ENCODE peak calls at places on chromosomes 12 and 14, in seven cellular contexts. One of them, this sample, is unnamed.

GRCh38 chr12:107435520-107435919 is 250.1 kb upstream of the PWP1 start:
- DNase-seq in H1: no peak
- DNase-seq in mesenchymal stem cell: no peak
- DNase-seq in IMR-90: no peak
- DNase-seq in trophoblast cell: no peak
- DNase-seq in mesendoderm: no peak
- DNase-seq in H9: no peak
- DNase-seq in this sample: no peak

GRCh38 chr12:119319638-119320037 is 14.9 kb upstream of the CCDC60 start:
- DNase-seq in H1: no peak
- DNase-seq in mesenchymal stem cell: no peak
- DNase-seq in IMR-90: no peak
- DNase-seq in trophoblast cell: no peak
- DNase-seq in mesendoderm: no peak
- DNase-seq in H9: no peak
- DNase-seq in this sample: no peak

GRCh38 chr14:89292579-89293348 is 124.3 kb downstream of the FOXN3 start:
- DNase-seq in H1: no peak
- DNase-seq in mesenchymal stem cell: no peak
- DNase-seq in IMR-90: no peak
- DNase-seq in trophoblast cell: no peak
- DNase-seq in mesendoderm: peak
- DNase-seq in H9: no peak
- DNase-seq in this sample: no peak

GRCh38 chr12:44847888-44848770 is 28.0 kb downstream of the NELL2 start:
- DNase-seq in H1: no peak
- DNase-seq in mesenchymal stem cell: no peak
- DNase-seq in IMR-90: no peak
- DNase-seq in trophoblast cell: no peak
- DNase-seq in mesendoderm: no peak
- DNase-seq in H9: no peak
- DNase-seq in this sample: no peak

GRCh38 chr12:50081096-50081808 is 3.9 kb upstream of the SMARCD1 start:
- DNase-seq in H1: no peak
- DNase-seq in mesenchymal stem cell: no peak
- DNase-seq in IMR-90: no peak
- DNase-seq in trophoblast cell: no peak
- DNase-seq in mesendoderm: peak
- DNase-seq in H9: peak
- DNase-seq in this sample: no peak

GRCh38 chr14:36662543-36663403 is 1.1 kb downstream of the PAX9 start:
- DNase-seq in H1: no peak
- DNase-seq in mesenchymal stem cell: peak
- DNase-seq in IMR-90: no peak
- DNase-seq in trophoblast cell: no peak
- DNase-seq in mesendoderm: peak
- DNase-seq in H9: peak
- DNase-seq in this sample: no peak

GRCh38 chr12:55670213-55670730 is 33.6 kb downstream of the OR10P1 start:
- DNase-seq in H1: no peak
- DNase-seq in mesenchymal stem cell: no peak
- DNase-seq in IMR-90: no peak
- DNase-seq in trophoblast cell: no peak
- DNase-seq in mesendoderm: no peak
- DNase-seq in H9: peak
- DNase-seq in this sample: no peak

GRCh38 chr14:35215110-35215872 is 76.9 kb upstream of the PSMA6 start:
- DNase-seq in H1: no peak
- DNase-seq in mesenchymal stem cell: peak
- DNase-seq in IMR-90: peak
- DNase-seq in trophoblast cell: peak
- DNase-seq in mesendoderm: peak
- DNase-seq in H9: no peak
- DNase-seq in this sample: peak

GRCh38 chr14:51004352-51004800 is 60.1 kb upstream of the PYGL start:
- DNase-seq in H1: no peak
- DNase-seq in mesenchymal stem cell: no peak
- DNase-seq in IMR-90: no peak
- DNase-seq in trophoblast cell: no peak
- DNase-seq in mesendoderm: no peak
- DNase-seq in H9: no peak
- DNase-seq in this sample: no peak

GRCh38 chr12:53958128-53958527 is 3.4 kb downstream of the HOXC12 start:
- DNase-seq in H1: no peak
- DNase-seq in mesenchymal stem cell: no peak
- DNase-seq in IMR-90: no peak
- DNase-seq in trophoblast cell: no peak
- DNase-seq in mesendoderm: no peak
- DNase-seq in H9: no peak
- DNase-seq in this sample: no peak

GRCh38 chr14:52694761-52695480 is 437 bp downstream of the ERO1A start:
- DNase-seq in H1: no peak
- DNase-seq in mesenchymal stem cell: peak
- DNase-seq in IMR-90: peak
- DNase-seq in trophoblast cell: peak
- DNase-seq in mesendoderm: peak
- DNase-seq in H9: no peak
- DNase-seq in this sample: peak

GRCh38 chr12:62848418-62848817 is 86.5 kb downstream of the PPM1H start:
- DNase-seq in H1: no peak
- DNase-seq in mesenchymal stem cell: peak
- DNase-seq in IMR-90: peak
- DNase-seq in trophoblast cell: peak
- DNase-seq in mesendoderm: no peak
- DNase-seq in H9: no peak
- DNase-seq in this sample: no peak

GRCh38 chr12:121283841-121284240 is 12.7 kb downstream of the CAMKK2 start:
- DNase-seq in H1: no peak
- DNase-seq in mesenchymal stem cell: no peak
- DNase-seq in IMR-90: no peak
- DNase-seq in trophoblast cell: no peak
- DNase-seq in mesendoderm: no peak
- DNase-seq in H9: no peak
- DNase-seq in this sample: no peak

GRCh38 chr14:104787736-104788532 is 7.6 kb downstream of the AKT1 start:
- DNase-seq in H1: no peak
- DNase-seq in mesenchymal stem cell: no peak
- DNase-seq in IMR-90: no peak
- DNase-seq in trophoblast cell: peak
- DNase-seq in mesendoderm: no peak
- DNase-seq in H9: no peak
- DNase-seq in this sample: no peak

GRCh38 chr12:106115450-106115849 is 23.3 kb downstream of the NUAK1 start:
- DNase-seq in H1: no peak
- DNase-seq in mesenchymal stem cell: peak
- DNase-seq in IMR-90: no peak
- DNase-seq in trophoblast cell: no peak
- DNase-seq in mesendoderm: no peak
- DNase-seq in H9: no peak
- DNase-seq in this sample: no peak

GRCh38 chr12:60501124-60501729 is 905.4 kb downstream of the SLC16A7 start:
- DNase-seq in H1: no peak
- DNase-seq in mesenchymal stem cell: peak
- DNase-seq in IMR-90: no peak
- DNase-seq in trophoblast cell: no peak
- DNase-seq in mesendoderm: peak
- DNase-seq in H9: no peak
- DNase-seq in this sample: no peak

GRCh38 chr12:70783455-70783854 is 137.1 kb downstream of the PTPRR start:
- DNase-seq in H1: no peak
- DNase-seq in mesenchymal stem cell: no peak
- DNase-seq in IMR-90: no peak
- DNase-seq in trophoblast cell: no peak
- DNase-seq in mesendoderm: no peak
- DNase-seq in H9: no peak
- DNase-seq in this sample: no peak

GRCh38 chr12:66269142-66269541 is 33.2 kb upstream of the HELB start:
- DNase-seq in H1: no peak
- DNase-seq in mesenchymal stem cell: no peak
- DNase-seq in IMR-90: no peak
- DNase-seq in trophoblast cell: no peak
- DNase-seq in mesendoderm: no peak
- DNase-seq in H9: no peak
- DNase-seq in this sample: no peak

DNA sequence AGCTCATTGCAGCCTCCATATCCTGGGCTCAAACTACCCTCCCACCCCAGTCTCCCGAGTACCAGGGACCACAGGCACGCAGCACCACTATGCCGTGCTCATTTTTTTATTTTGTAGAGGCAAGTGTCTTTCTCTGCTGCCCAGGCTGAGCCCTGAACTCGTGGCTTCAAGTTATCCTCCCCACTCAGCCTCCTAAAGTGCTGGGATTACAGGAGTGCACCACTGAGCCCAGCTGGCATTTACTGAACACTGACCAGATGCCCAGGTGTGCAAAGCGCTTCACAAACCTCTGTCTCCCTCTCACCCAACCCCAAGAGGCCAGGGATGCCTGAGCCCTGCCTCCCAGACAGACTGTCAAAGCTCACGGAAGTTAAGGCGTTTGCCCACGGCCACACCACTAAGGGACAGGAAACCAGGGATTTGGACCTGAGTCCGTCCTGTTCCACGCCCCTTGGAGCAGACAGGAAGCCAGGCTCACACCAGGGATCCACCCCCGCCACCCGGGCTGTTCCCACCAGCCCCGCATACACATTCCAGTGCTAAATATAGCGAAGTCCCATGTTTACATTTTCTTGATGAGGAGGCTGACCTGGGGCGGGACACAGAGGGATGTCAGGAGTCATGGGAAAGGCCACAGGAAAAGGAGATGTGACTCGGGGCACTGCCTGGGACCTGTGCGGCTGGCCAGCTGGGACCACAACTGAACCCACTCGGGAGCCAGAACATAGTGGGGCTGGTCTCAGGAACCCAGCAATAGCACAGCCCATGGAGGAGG is 51.2 kb downstream of the TESC start:
- DNase-seq in H1: no peak
- DNase-seq in mesenchymal stem cell: peak
- DNase-seq in IMR-90: peak
- DNase-seq in trophoblast cell: no peak
- DNase-seq in mesendoderm: peak
- DNase-seq in H9: no peak
- DNase-seq in this sample: no peak
- H2BK120ac ChIP-seq in H1: no peak
- H2BK120ac ChIP-seq in mesenchymal stem cell: peak
- H2BK120ac ChIP-seq in IMR-90: peak
- H2BK120ac ChIP-seq in trophoblast cell: no peak
- H2BK120ac ChIP-seq in mesendoderm: no peak
- H2BK120ac ChIP-seq in H9: no peak
- H2BK120ac ChIP-seq in this sample: no peak

GRCh38 chr14:97331058-97331457 is 533.9 kb downstream of the VRK1 start:
- DNase-seq in H1: no peak
- DNase-seq in mesenchymal stem cell: no peak
- DNase-seq in IMR-90: no peak
- DNase-seq in trophoblast cell: peak
- DNase-seq in mesendoderm: peak
- DNase-seq in H9: no peak
- DNase-seq in this sample: no peak
- H2BK120ac ChIP-seq in H1: no peak
- H2BK120ac ChIP-seq in mesenchymal stem cell: no peak
- H2BK120ac ChIP-seq in IMR-90: no peak
- H2BK120ac ChIP-seq in trophoblast cell: no peak
- H2BK120ac ChIP-seq in mesendoderm: no peak
- H2BK120ac ChIP-seq in H9: no peak
- H2BK120ac ChIP-seq in this sample: no peak

DNA sequence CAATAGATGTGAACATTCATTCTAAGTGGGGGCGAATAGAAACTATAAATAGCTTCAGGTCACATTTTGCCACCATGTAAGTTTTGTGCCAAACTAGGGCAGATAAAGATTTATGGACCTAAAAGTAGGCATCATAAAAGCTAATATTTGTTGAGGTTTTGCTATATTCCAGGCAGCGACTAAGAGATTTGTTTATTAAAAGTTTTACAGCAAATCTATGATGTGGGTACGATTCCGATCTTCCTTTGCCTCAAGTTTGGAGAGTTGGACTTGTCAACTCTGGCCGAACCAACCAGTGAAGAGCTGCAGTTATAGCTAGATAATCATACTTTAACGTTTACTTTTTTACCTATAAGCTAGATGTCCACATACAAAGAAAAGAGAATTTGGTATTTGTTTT is 1.6 kb downstream of the MAPK1IP1L start:
- DNase-seq in H1: no peak
- DNase-seq in mesenchymal stem cell: no peak
- DNase-seq in IMR-90: no peak
- DNase-seq in trophoblast cell: no peak
- DNase-seq in mesendoderm: no peak
- DNase-seq in H9: no peak
- DNase-seq in this sample: no peak
- H2BK120ac ChIP-seq in H1: no peak
- H2BK120ac ChIP-seq in mesenchymal stem cell: no peak
- H2BK120ac ChIP-seq in IMR-90: no peak
- H2BK120ac ChIP-seq in trophoblast cell: no peak
- H2BK120ac ChIP-seq in mesendoderm: no peak
- H2BK120ac ChIP-seq in H9: no peak
- H2BK120ac ChIP-seq in this sample: no peak

GRCh38 chr14:55699131-55700057 is 119.4 kb downstream of the KTN1 start:
- DNase-seq in H1: peak
- DNase-seq in mesenchymal stem cell: peak
- DNase-seq in IMR-90: peak
- DNase-seq in trophoblast cell: peak
- DNase-seq in mesendoderm: peak
- DNase-seq in H9: peak
- DNase-seq in this sample: no peak

GRCh38 chr14:55698051-55698450 is 118.0 kb downstream of the KTN1 start:
- DNase-seq in H1: no peak
- DNase-seq in mesenchymal stem cell: no peak
- DNase-seq in IMR-90: no peak
- DNase-seq in trophoblast cell: no peak
- DNase-seq in mesendoderm: no peak
- DNase-seq in H9: no peak
- DNase-seq in this sample: no peak

GRCh38 chr14:55702501-55702900 is 122.5 kb downstream of the KTN1 start:
- DNase-seq in H1: no peak
- DNase-seq in mesenchymal stem cell: no peak
- DNase-seq in IMR-90: no peak
- DNase-seq in trophoblast cell: no peak
- DNase-seq in mesendoderm: no peak
- DNase-seq in H9: no peak
- DNase-seq in this sample: no peak

GRCh38 chr14:55701638-55702037 is 121.6 kb downstream of the KTN1 start:
- DNase-seq in H1: no peak
- DNase-seq in mesenchymal stem cell: no peak
- DNase-seq in IMR-90: peak
- DNase-seq in trophoblast cell: no peak
- DNase-seq in mesendoderm: no peak
- DNase-seq in H9: no peak
- DNase-seq in this sample: no peak

DNA sequence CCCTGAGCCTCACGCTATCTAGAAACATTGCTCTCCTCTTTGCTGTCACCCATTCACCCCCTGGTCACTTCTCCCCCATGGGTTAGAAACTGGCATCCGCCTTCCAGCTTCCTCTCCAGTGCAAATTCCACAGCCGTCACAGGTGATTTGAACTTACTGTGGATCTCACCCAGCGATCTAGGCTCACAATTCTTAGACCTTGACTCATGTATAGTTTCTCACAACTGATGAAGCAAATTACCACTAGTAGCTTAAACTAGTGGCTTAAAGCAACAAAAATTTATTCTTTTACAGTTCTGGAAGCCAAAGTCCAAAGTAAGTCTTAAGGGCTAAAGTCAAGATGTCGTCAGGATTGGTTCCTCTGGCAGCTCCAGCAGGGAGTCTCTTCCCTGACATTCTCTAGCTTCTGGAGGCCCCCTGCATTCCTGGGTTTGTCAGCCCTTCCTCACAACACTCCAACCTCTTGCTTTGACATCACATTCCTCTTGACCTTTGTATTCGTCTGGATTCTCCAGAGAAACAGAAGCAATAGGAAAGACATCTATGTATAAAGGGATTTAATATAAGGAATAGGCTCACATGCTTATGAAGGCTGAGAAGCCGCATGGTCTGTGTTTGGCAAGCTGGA is 117.5 kb downstream of the KTN1 start:
- DNase-seq in H1: no peak
- DNase-seq in mesenchymal stem cell: peak
- DNase-seq in IMR-90: no peak
- DNase-seq in trophoblast cell: peak
- DNase-seq in mesendoderm: peak
- DNase-seq in H9: no peak
- DNase-seq in this sample: no peak
- H2BK120ac ChIP-seq in H1: no peak
- H2BK120ac ChIP-seq in mesenchymal stem cell: no peak
- H2BK120ac ChIP-seq in IMR-90: no peak
- H2BK120ac ChIP-seq in trophoblast cell: no peak
- H2BK120ac ChIP-seq in mesendoderm: no peak
- H2BK120ac ChIP-seq in H9: no peak
- H2BK120ac ChIP-seq in this sample: no peak